ENCODE peak calls at places on chromosomes 13 and 19, in six cellular contexts. C, D, M, G, N and E are unnamed samples.

GRCh38 chr19:40366697-40367561 is 18.4 kb downstream of the PLD3 start:
- DNase-seq in M (no peak), D (no peak), C (no peak), G (no peak), N (no peak), E (peak)

GRCh38 chr13:51806571-51806970 is 2.6 kb upstream of the DHRS12 start:
- DNase-seq in G (no peak), N (peak), D (no peak), C (no peak), M (no peak), E (no peak)

GRCh38 chr19:3979674-3980352 is 5.5 kb downstream of the EEF2 start:
- DNase-seq in M (peak), D (no peak), N (no peak), G (no peak), C (no peak), E (no peak)

GRCh38 chr19:54420068-54420382 is 4.8 kb downstream of the TTYH1 start:
- DNase-seq in C (no peak), N (no peak), M (no peak), D (no peak), G (no peak), E (no peak)

GRCh38 chr19:45558399-45558878 is 26.2 kb downstream of the OPA3 start:
- DNase-seq in N (peak), D (peak), G (no peak), M (no peak), C (peak), E (no peak)

GRCh38 chr13:47484564-47484963 is 516.5 kb downstream of the SUCLA2 start:
- DNase-seq in M (no peak), C (no peak), D (no peak), G (no peak), N (no peak), E (no peak)

GRCh38 chr19:48646192-48646911 is 365 bp upstream of the CA11 start:
- DNase-seq in D (peak), M (peak), C (peak), G (peak), N (peak), E (peak)

GRCh38 chr13:50379584-50379983 is 364.3 kb downstream of the KCNRG start:
- DNase-seq in D (no peak), M (no peak), G (no peak), C (no peak), N (no peak), E (no peak)

DNA sequence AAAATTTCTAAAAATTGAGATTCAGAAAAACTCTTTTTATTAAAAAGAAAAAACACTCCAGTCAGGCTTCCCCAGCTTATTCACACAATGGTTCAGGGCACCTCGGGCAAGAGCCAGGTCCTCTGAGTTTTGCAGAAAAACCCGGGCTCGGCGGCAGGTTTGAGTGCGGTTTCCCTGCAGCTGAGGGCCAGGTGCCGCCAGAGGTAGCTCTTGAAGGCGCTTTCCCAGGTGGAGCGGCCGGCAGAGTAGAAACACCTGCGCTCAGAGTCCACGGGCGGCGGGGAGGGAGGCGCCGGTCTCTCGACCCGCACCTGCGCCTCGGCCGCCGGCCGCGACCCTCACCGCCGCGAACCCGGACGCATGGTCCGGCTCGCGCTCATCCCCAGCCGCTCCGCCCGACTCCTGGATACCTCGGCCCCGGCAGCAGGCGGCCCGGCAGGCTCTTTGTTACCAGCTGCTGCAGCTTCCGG is 444 bp downstream of the PROSER1 start:
- DNase-seq in G (no peak), C (no peak), M (no peak), N (no peak), D (no peak), E (peak)
- TF ChIP-seq CTCF in G (no peak), C (no peak), M (no peak), N (no peak), D (no peak), E (peak)

DNA sequence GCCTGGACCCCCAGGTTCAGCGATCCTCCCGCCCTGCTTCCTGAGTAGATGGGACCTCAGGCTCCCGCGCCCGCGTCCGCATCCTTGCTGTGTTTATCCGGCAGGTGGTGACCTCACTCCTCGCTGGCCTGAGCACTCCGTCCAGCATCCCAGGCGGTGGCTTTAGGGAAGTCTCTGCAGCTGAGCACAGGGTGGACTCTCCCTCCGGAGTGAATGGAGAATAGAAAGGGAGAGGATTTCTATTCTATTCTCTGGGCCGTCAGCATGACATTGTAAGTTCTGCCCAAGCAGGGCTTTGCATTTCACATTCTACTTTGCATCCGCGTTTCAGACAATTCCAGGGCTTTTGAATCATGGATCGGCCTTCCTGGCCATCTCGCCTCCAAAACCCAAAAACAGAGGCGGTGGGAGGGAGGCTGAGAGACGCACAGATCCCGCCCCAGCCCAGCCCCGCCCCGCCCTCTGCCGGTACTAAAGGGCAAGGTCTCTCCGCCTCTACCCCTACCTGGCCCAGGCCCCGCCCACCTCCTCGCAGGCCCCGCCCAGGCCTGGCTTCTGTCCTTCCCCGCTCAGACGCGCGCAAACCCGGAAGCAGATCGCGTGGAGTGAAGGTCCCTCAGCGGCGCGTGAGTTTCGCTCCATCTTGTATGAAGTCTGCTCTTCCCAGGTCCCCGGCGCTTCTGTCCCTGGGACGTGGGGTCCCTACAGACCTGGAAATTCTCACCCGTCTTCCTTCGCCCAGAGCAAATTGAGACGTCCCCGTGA is at the start of gene ZNF525:
- DNase-seq in G (peak), M (peak), N (peak), C (peak), D (peak), E (peak)
- TF ChIP-seq CTCF in G (no peak), M (no peak), N (peak), C (peak), D (peak), E (peak)

DNA sequence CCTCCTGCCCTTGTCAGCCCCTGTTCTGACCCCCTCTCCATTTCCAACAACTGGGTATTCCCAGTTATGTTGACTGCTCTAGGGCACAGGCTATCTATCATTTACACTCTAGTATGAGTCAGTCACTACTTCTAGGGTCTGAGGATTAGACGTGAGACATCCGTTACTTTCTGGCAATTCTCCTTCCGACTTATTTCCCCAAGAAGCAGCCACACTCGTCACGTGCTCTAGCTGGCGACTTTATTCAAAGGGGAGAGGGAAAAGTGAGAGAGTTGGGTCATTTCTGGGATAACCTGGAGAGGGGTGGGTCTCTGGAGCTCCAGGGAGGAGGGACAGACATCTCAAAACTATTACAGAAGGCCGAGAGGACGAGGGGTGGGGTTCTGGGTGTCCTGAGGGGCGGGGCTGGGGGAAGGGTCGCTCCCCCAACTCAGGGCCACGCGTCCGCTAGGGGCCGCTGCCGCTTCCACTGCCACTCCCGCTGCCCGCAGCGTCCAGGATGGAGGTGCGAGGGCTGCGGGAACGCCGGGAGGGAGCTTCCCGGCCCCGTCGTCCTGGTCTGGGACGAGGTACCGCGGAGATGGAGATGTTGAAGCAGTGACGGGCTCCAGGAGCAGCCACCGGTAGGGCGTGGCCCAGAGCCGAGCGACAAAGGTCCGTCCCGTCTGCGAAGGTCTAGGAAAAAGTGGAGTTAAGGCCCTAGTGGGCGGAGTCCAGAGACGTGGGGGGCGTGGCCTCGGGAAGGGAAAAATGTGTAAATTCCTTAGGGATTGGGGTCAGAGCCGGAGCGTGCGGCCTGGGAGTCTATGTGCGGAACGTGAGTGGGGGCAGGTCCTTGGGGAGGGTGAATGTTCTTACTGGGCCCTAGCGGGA is 8.9 kb downstream of the RTBDN start:
- DNase-seq in M (no peak), C (no peak), G (no peak), D (no peak), N (no peak), E (peak)
- TF ChIP-seq CTCF in M (no peak), C (peak), G (no peak), D (no peak), N (peak), E (peak)

GRCh38 chr13:40591091-40591490 is 75.3 kb downstream of the FOXO1 start:
- DNase-seq in M (no peak), C (no peak), D (no peak), N (no peak), G (no peak), E (no peak)
- TF ChIP-seq CTCF in M (no peak), C (no peak), D (no peak), N (no peak), G (no peak), E (no peak)

DNA sequence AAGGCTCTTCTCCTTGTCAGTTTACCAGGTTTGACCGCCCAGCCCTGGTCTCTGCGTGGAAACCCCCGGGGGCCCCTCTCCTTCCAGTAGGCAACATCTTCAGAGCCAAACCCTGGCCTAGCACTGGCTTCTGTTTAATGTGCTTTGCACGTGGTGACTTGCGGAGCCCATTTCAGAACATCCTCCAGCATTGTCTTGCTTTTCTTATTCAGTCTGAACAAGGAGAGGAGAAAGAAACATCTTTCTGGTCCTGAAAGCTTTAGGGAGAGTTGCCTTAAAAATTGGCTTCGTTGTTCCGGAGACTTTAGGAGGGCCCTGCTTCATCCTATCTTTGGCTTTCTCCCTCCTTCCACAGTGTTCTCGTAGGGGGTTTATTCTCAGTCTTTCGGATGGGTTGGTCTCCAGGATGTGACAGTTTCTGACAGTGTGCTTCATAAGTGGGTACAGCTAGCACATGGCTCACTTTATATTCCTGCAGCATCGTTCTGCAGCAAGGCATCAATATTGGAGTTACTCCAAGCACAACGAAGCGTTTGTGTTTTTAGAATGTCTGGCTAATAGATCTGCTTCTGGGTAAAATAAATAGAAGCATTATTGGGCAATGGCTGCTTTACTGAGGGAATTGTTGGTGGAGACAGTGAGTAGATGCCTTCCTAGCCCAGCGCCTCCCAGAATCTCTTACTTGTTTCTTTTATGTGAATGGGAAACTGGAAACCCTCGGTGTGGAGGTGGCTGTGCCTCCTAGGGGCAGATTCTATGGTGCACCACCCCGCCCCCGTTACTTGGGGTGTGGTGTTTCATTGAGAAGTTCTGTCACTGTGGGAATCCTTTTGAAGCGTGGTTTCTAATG is 1.8 kb downstream of the FARP1 start:
- DNase-seq in M (no peak), D (peak), C (no peak), G (no peak), N (peak), E (no peak)
- TF ChIP-seq CTCF in M (no peak), D (no peak), C (no peak), G (no peak), N (peak), E (peak)

DNA sequence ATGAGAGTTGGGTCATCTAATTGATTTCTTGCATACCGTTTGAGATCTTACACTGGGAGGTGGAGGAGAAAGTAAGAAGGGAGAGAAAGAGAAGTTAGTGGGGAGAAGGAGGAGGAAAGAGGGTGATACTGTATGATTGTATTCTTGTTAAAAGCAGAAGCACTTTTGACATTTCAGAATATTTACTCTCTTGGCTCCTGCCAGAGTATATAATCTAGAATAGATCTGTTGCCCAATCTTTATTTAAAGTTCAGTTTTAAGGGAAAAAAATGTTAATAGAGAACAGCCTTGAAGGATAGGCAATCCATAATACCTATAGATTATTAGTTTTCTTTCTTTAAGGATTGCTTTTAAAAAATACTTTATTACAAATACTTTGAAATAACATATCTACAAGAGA is 41.5 kb downstream of the PDS5B start:
- DNase-seq in N (no peak), D (no peak), M (no peak), G (no peak), C (no peak), E (no peak)
- TF ChIP-seq CTCF in N (no peak), D (no peak), M (no peak), G (no peak), C (no peak), E (no peak)

DNA sequence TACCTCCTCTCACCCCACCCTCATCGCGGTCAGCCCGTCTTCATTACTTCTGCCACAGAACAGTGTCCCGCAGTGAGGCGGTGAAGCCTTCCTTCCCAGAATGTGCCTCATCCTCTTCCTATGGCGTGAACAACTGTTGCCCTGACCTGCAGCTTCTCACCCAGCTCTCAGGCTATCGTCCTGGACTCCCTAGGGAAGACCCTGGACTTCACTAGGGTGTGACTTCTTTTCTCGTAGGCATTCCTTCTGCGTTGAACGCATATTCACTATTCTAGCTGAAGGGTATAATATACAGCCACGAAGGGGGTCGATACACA is 982 bp downstream of the ZNF865 start:
- DNase-seq in M (no peak), C (no peak), N (no peak), G (no peak), D (no peak), E (no peak)
- TF ChIP-seq CTCF in M (no peak), C (peak), N (no peak), G (no peak), D (no peak), E (no peak)

DNA sequence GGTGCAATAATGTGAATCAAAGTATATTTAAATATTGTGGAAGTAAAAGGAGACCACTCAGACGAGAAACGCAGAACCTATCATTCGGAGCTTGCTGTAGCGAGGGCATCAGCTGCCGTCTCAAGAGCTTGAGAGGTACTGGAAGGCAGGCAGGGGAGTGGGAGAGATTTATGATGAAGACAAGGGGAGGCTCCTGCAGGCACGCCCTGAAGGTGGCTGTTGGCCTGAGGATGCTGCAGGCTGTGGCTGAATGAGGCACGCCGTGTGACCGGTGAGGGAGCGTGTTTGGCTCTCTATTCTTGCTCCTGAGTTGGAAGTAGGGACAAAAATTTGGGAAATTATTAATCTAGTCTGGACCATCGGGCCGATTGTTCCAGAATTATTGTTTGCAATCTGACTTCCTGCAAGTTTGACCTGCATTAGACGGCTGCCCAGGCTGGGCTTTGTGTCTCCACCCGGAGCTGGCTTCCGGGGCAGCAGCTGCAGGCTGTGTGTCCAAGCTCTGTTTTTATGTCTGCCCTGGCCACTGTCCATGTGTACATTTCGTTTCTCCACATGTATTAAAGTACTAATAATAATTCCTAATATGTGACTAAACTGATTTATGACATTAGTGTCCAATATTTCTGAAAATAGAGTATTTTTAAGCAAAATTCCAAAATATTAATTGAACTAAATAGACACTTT is 91.1 kb upstream of the ANKRD10 start:
- DNase-seq in D (no peak), N (peak), C (no peak), G (peak), M (peak), E (no peak)
- TF ChIP-seq CTCF in D (no peak), N (no peak), C (no peak), G (no peak), M (no peak), E (no peak)

GRCh38 chr19:5224480-5224879 is 116.1 kb downstream of the PTPRS start:
- DNase-seq in D (no peak), N (no peak), C (no peak), M (no peak), G (no peak), E (no peak)

GRCh38 chr19:5228490-5228889 is 112.1 kb downstream of the PTPRS start:
- DNase-seq in N (no peak), C (no peak), M (no peak), G (no peak), D (no peak), E (no peak)

GRCh38 chr19:5222821-5223321 is 117.7 kb downstream of the PTPRS start:
- DNase-seq in G (no peak), D (no peak), M (no peak), N (no peak), C (no peak), E (no peak)

GRCh38 chr19:5228932-5229777 is 111.5 kb downstream of the PTPRS start:
- DNase-seq in C (no peak), M (no peak), G (no peak), N (no peak), D (no peak), E (no peak)

GRCh38 chr19:5225486-5226345 is 114.9 kb downstream of the PTPRS start:
- DNase-seq in D (no peak), M (no peak), C (no peak), N (no peak), G (no peak), E (peak)
- TF ChIP-seq CTCF in D (peak), M (peak), C (no peak), N (peak), G (no peak), E (peak)